ENCODE peak calls at places on chromosomes 1 and 21, in eight cellular contexts. P, F, J, C, L, A, R and K are unnamed samples.

GRCh38 chr1:83860506-83861221 is 138.3 kb downstream of the TTLL7 start:
- DNase-seq in P (peak; percentile 64), F (peak; percentile 4), L (peak; percentile 6), R (peak; percentile 45), C (peak; percentile 67), A (peak; percentile 83), J (peak; percentile 93), K (peak; percentile 58)

GRCh38 chr1:33300673-33301072 is 20.2 kb downstream of the A3GALT2 start:
- DNase-seq in F (peak; percentile 42), J (peak; percentile 68), L (no peak), A (no peak), P (peak; percentile 94), R (no peak), C (no peak), K (peak; percentile 83)

GRCh38 chr1:44212355-44213221 is 683 bp upstream of the DMAP1 start:
- DNase-seq in A (no peak), P (no peak), J (no peak), L (no peak), F (no peak), C (peak; percentile 23), R (no peak), K (no peak)

GRCh38 chr1:219446288-219446687 is 166.6 kb downstream of the ZC3H11B start:
- DNase-seq in A (no peak), L (no peak), P (no peak), R (no peak), F (no peak), J (no peak), C (no peak), K (peak; percentile 53)

GRCh38 chr1:10692401-10693021 is 103.9 kb downstream of the CASZ1 start:
- DNase-seq in A (peak; percentile 86), C (peak; percentile 60), P (no peak), J (no peak), L (no peak), R (peak; percentile 50), F (peak; percentile 16), K (peak; percentile 3)

GRCh38 chr1:216710598-216711333 is 12.5 kb downstream of the ESRRG start:
- DNase-seq in F (no peak), L (no peak), R (no peak), J (no peak), P (no peak), C (no peak), A (no peak), K (no peak)

GRCh38 chr1:234619794-234620247 is 9.8 kb upstream of the IRF2BP2 start:
- DNase-seq in R (no peak), C (no peak), J (no peak), F (no peak), L (no peak), P (no peak), A (no peak), K (no peak)

GRCh38 chr1:55078470-55078869 is 39.1 kb downstream of the PCSK9 start:
- DNase-seq in L (peak; percentile 79), R (no peak), P (no peak), J (no peak), F (no peak), C (no peak), A (no peak), K (no peak)

GRCh38 chr1:9262587-9262986 is 28.0 kb downstream of the H6PD start:
- DNase-seq in P (no peak), R (no peak), L (no peak), F (no peak), J (no peak), A (no peak), C (no peak), K (no peak)

GRCh38 chr1:114219247-114219872 is 65.7 kb upstream of the SYT6 start:
- DNase-seq in C (no peak), P (peak; percentile 37), A (no peak), R (no peak), F (peak; percentile 29), L (peak; percentile 22), J (no peak), K (peak; percentile 28)

GRCh38 chr1:23930270-23930669 is 17.1 kb upstream of the CNR2 start:
- DNase-seq in A (no peak), J (no peak), C (no peak), P (no peak), R (no peak), L (no peak), F (no peak), K (no peak)

GRCh38 chr1:145926706-145927072 is 595 bp downstream of the RBM8A start:
- DNase-seq in F (no peak), J (no peak), R (no peak), C (peak; percentile 47), L (no peak), P (no peak), A (no peak), K (no peak)

GRCh38 chr1:94821636-94822305 is 1.6 kb downstream of the SLC44A3 start:
- DNase-seq in R (no peak), A (no peak), P (no peak), L (no peak), C (no peak), F (no peak), J (no peak), K (no peak)

GRCh38 chr1:110494522-110495406 is 24.2 kb downstream of the KCNA10 start:
- DNase-seq in P (no peak), J (no peak), C (no peak), F (no peak), A (no peak), R (no peak), L (no peak), K (no peak)

GRCh38 chr21:41204736-41205135 is 36.8 kb downstream of the BACE2 start:
- DNase-seq in C (no peak), A (no peak), L (no peak), R (no peak), F (no peak), J (no peak), P (no peak), K (no peak)

GRCh38 chr1:156491151-156491949 is 9.2 kb downstream of the MEF2D start:
- DNase-seq in L (no peak), F (no peak), A (no peak), J (no peak), P (no peak), R (no peak), C (no peak), K (no peak)

GRCh38 chr1:220330265-220330664 is 58.0 kb upstream of the RAB3GAP2 start:
- DNase-seq in R (no peak), J (no peak), F (no peak), L (no peak), A (no peak), P (peak; percentile 64), C (no peak), K (peak; percentile 59)

GRCh38 chr1:247885011-247885410 is 10.4 kb upstream of the OR2W3 start:
- DNase-seq in L (no peak), F (no peak), R (no peak), A (no peak), P (no peak), J (no peak), C (no peak), K (no peak)

GRCh38 chr1:53686371-53687267 is 52.3 kb downstream of the GLIS1 start:
- DNase-seq in R (no peak), P (peak; percentile 10), L (peak; percentile 23), F (peak; percentile 77), C (no peak), A (no peak), J (no peak), K (peak; percentile 89)

GRCh38 chr1:226722901-226723639 is 16.0 kb downstream of the ITPKB start:
- DNase-seq in L (no peak), R (no peak), J (no peak), P (no peak), A (no peak), C (no peak), F (no peak), K (no peak)

GRCh38 chr1:6224733-6225132 is 11.0 kb downstream of the ICMT start:
- DNase-seq in C (no peak), A (no peak), P (no peak), F (no peak), R (no peak), J (no peak), L (no peak), K (peak; percentile 69)

GRCh38 chr1:206503591-206504362 is 3.6 kb upstream of the RASSF5 start:
- DNase-seq in J (peak; percentile 39), C (peak; percentile 50), A (peak; percentile 84), F (peak; percentile 98), P (peak; percentile 96), L (no peak), R (no peak), K (peak; percentile 99)

GRCh38 chr1:89632213-89633102 is 462 bp upstream of the LRRC8C start:
- DNase-seq in F (peak; percentile 85), L (peak; percentile 32), R (peak; percentile 47), P (peak; percentile 87), C (peak; percentile 76), J (peak; percentile 93), A (peak; percentile 89), K (peak; percentile 72)

GRCh38 chr1:19232526-19232851 is 18.8 kb downstream of the EMC1 start:
- DNase-seq in C (no peak), J (peak; percentile 56), A (no peak), F (no peak), L (no peak), P (peak; percentile 38), R (no peak), K (no peak)

GRCh38 chr1:30304080-30304479 is 419.3 kb downstream of the MATN1 start:
- DNase-seq in L (no peak), R (no peak), P (no peak), F (no peak), C (no peak), A (no peak), J (no peak), K (no peak)

GRCh38 chr1:31704261-31705079 is 653 bp upstream of the COL16A1 start:
- DNase-seq in L (no peak), A (no peak), C (no peak), F (peak; percentile 65), R (no peak), P (peak; percentile 72), J (no peak), K (no peak)

GRCh38 chr1:232868793-232869491 is 63.7 kb downstream of the MAP10 start:
- DNase-seq in J (peak; percentile 32), A (no peak), P (peak; percentile 92), R (peak; percentile 7), C (no peak), F (peak; percentile 98), L (no peak), K (peak; percentile 100)

GRCh38 chr1:226972931-226973330 is 32.8 kb downstream of the COQ8A start:
- DNase-seq in A (no peak), J (peak; percentile 81), R (no peak), C (no peak), P (no peak), L (peak; percentile 57), F (no peak), K (no peak)

GRCh38 chr1:91338501-91338900 is 66.1 kb downstream of the HFM1 start:
- DNase-seq in J (no peak), F (no peak), C (no peak), A (no peak), R (no peak), L (no peak), P (no peak), K (no peak)